ENCODE peak calls at places on chromosomes 6 and 20, in eight cellular contexts. X, C, B, T, S, U, D and I are unnamed samples.

GRCh38 chr20:46073443-46073842 is 16.3 kb downstream of the NCOA5 start:
- DNase-seq in X (no peak), C (no peak), B (no peak), T (no peak), S (no peak), U (no peak), D (no peak), I (no peak)

GRCh38 chr20:1810926-1811620 is 84.1 kb upstream of the SIRPA start:
- DNase-seq in X (no peak), C (no peak), B (peak), T (peak), S (peak), U (no peak), D (no peak), I (peak)

GRCh38 chr6:118932421-118932820 is 2.5 kb downstream of the MCM9 start:
- DNase-seq in X (no peak), C (no peak), B (no peak), T (no peak), S (no peak), U (no peak), D (no peak), I (no peak)

GRCh38 chr6:37173573-37174195 is 3.7 kb downstream of the PIM1 start:
- DNase-seq in X (no peak), C (no peak), B (no peak), T (no peak), S (no peak), U (no peak), D (no peak), I (peak)

GRCh38 chr6:106275692-106276091 is 49.9 kb downstream of the ATG5 start:
- DNase-seq in X (no peak), C (no peak), B (peak), T (no peak), S (peak), U (no peak), D (no peak), I (no peak)

GRCh38 chr20:38113401-38114325 is 51.4 kb downstream of the TGM2 start:
- DNase-seq in X (peak), C (no peak), B (no peak), T (peak), S (no peak), U (no peak), D (peak), I (no peak)

GRCh38 chr6:88984152-88984551 is 20.7 kb upstream of the RNGTT start:
- DNase-seq in X (no peak), C (no peak), B (no peak), T (no peak), S (no peak), U (no peak), D (no peak), I (no peak)

GRCh38 chr6:170231496-170232185 is 59.2 kb downstream of the DLL1 start:
- DNase-seq in X (no peak), C (no peak), B (no peak), T (no peak), S (no peak), U (no peak), D (peak), I (no peak)

GRCh38 chr6:41939848-41940758 is 1.5 kb downstream of the CCND3 start:
- DNase-seq in X (no peak), C (no peak), B (peak), T (no peak), S (peak), U (no peak), D (peak), I (peak)

GRCh38 chr20:37901280-37901666 is 1.7 kb upstream of the VSTM2L start:
- DNase-seq in X (peak), C (no peak), B (no peak), T (no peak), S (peak), U (no peak), D (peak), I (peak)

GRCh38 chr6:163457637-163458561 is 43.4 kb downstream of the QKI start:
- DNase-seq in X (peak), C (peak), B (peak), T (no peak), S (peak), U (no peak), D (no peak), I (peak)

GRCh38 chr20:57819981-57820380 is 110.2 kb upstream of the PMEPA1 start:
- DNase-seq in X (no peak), C (no peak), B (no peak), T (no peak), S (no peak), U (no peak), D (no peak), I (no peak)

GRCh38 chr20:10649817-10650200 is 24.0 kb downstream of the JAG1 start:
- DNase-seq in X (no peak), C (no peak), B (no peak), T (no peak), S (peak), U (no peak), D (no peak), I (no peak)

GRCh38 chr6:41728073-41728936 is 7.1 kb downstream of the TFEB start:
- DNase-seq in X (no peak), C (no peak), B (no peak), T (no peak), S (no peak), U (no peak), D (no peak), I (no peak)

GRCh38 chr20:33964431-33964830 is 29.3 kb upstream of the RALY start:
- DNase-seq in X (no peak), C (no peak), B (no peak), T (no peak), S (no peak), U (no peak), D (no peak), I (no peak)

GRCh38 chr6:3001773-3002293 is 2.1 kb downstream of the NQO2 start:
- DNase-seq in X (peak), C (no peak), B (peak), T (peak), S (peak), U (no peak), D (peak), I (peak)

GRCh38 chr20:25024171-25024570 is 31.6 kb upstream of the APMAP start:
- DNase-seq in X (no peak), C (no peak), B (no peak), T (no peak), S (no peak), U (peak), D (no peak), I (no peak)

GRCh38 chr20:3515379-3516175 is 44.8 kb downstream of the ATRN start:
- DNase-seq in X (no peak), C (no peak), B (no peak), T (no peak), S (no peak), U (no peak), D (no peak), I (peak)

GRCh38 chr6:105116150-105116549 is 63.7 kb downstream of the POPDC3 start:
- DNase-seq in X (no peak), C (no peak), B (no peak), T (no peak), S (no peak), U (no peak), D (no peak), I (no peak)

GRCh38 chr6:137676888-137677287 is 182.7 kb upstream of the OLIG3 start:
- DNase-seq in X (no peak), C (no peak), B (no peak), T (no peak), S (no peak), U (no peak), D (no peak), I (no peak)

GRCh38 chr6:13303668-13304017 is 24.7 kb downstream of the TBC1D7 start:
- DNase-seq in X (peak), C (peak), B (peak), T (peak), S (peak), U (peak), D (no peak), I (peak)

GRCh38 chr20:12827796-12828406 is 180.9 kb upstream of the SPTLC3 start:
- DNase-seq in X (peak), C (no peak), B (no peak), T (no peak), S (no peak), U (no peak), D (no peak), I (no peak)

GRCh38 chr6:14596410-14596809 is 478.8 kb downstream of the CD83 start:
- DNase-seq in X (no peak), C (no peak), B (peak), T (peak), S (peak), U (no peak), D (no peak), I (peak)

GRCh38 chr6:3929281-3929798 is 80.2 kb downstream of the FAM50B start:
- DNase-seq in X (no peak), C (no peak), B (peak), T (no peak), S (peak), U (no peak), D (no peak), I (peak)

GRCh38 chr6:100845676-100846075 is 35.5 kb downstream of the ASCC3 start:
- DNase-seq in X (no peak), C (no peak), B (no peak), T (no peak), S (no peak), U (no peak), D (no peak), I (no peak)

GRCh38 chr20:44054118-44054517 is 132.9 kb downstream of the JPH2 start:
- DNase-seq in X (no peak), C (no peak), B (no peak), T (no peak), S (no peak), U (no peak), D (no peak), I (no peak)

GRCh38 chr20:54624701-54625472 is 149.5 kb downstream of the DOK5 start:
- DNase-seq in X (no peak), C (no peak), B (peak), T (peak), S (no peak), U (peak), D (peak), I (peak)

GRCh38 chr6:134288538-134289203 is 29.2 kb downstream of the SGK1 start:
- DNase-seq in X (no peak), C (peak), B (peak), T (peak), S (peak), U (no peak), D (no peak), I (peak)

GRCh38 chr20:3229798-3230197 is 9.2 kb downstream of the SLC4A11 start:
- DNase-seq in X (no peak), C (no peak), B (no peak), T (no peak), S (no peak), U (no peak), D (no peak), I (no peak)

DNA sequence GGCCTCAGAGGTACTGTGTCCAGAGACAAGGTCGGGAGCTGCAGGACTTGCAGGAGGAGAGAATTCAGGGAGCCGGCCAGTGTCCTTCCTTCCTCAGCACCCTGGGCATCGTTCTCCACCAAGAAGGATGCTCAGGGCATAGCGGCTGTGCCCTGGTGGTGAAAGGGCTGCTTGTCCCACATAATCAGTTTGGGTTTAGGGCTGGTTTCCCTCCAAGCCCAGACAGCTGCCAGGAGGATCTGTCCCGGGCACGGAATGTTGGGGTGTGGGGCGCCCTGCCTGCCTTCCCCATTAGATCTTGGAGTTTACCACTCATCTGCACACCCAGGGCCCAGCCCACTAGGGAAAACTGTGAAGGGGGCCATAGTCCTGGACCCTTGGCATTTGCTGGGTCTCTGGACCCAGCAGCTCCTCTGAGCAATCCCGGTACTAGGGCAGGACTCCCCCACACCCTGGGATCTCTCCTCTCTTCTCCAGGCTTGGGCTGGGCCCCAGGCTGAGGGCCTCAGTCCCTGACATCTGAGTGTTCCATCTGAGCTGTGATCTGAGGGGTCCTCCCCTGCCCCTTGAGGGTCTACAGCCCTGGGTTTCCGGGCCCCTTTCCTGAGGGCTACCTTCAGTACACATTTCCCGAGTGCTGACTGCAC is 18.6 kb upstream of the SPDEF start:
- DNase-seq in X (no peak), C (no peak), B (no peak), T (no peak), S (no peak), U (no peak), D (no peak), I (no peak)
- TF ChIP-seq CTCF in X (no peak), C (no peak), B (no peak), T (no peak), S (no peak), U (no peak), D (no peak), I (no peak)

DNA sequence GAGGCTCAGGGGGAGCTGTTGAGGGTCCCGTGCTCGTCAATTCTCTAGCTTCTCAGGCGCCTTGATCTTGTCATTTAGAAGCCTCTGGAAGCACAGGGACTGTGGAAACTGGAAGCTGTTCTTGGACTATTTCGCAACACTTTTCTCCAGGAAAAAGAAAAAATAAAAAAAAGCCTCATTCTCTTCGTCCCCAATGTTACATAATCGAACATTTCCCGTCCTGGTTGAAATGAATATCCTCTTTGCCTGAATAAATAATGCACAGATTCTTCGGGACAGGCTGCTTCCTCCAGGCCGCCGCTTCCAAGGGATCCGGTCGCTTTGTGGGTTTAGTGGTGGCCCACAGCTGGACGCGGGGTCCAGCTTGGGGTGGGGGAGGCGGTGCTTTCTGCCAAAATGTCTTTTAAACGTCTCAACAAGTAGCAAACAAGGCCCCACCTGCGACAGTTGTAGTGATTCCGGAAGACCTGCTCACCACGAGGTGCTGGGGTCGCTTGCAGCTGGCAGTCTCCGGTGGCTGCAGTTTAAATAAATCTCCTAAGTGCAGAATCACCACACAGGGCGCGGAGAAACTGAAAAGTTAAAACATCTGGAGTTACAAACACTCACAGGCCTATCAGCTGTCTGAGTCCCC is 125.9 kb upstream of the ESR1 start:
- DNase-seq in X (no peak), C (no peak), B (peak), T (no peak), S (peak), U (peak), D (no peak), I (peak)
- H3K4me3 ChIP-seq in X (no peak), C (peak), B (peak), T (no peak), S (peak), U (peak), D (no peak), I (no peak)

GRCh38 chr6:78868124-78868523 is 773 bp downstream of the IRAK1BP1 start:
- DNase-seq in X (no peak), C (no peak), B (peak), T (no peak), S (peak), U (no peak), D (no peak), I (peak)

GRCh38 chr6:78864957-78865356 is 2.4 kb upstream of the IRAK1BP1 start:
- DNase-seq in X (no peak), C (no peak), B (no peak), T (no peak), S (no peak), U (no peak), D (no peak), I (no peak)

GRCh38 chr6:78863576-78863975 is 3.8 kb upstream of the IRAK1BP1 start:
- DNase-seq in X (no peak), C (no peak), B (no peak), T (no peak), S (no peak), U (no peak), D (no peak), I (no peak)

GRCh38 chr6:78867020-78867369 is 356 bp upstream of the IRAK1BP1 start:
- DNase-seq in X (no peak), C (no peak), B (no peak), T (no peak), S (no peak), U (no peak), D (no peak), I (no peak)

GRCh38 chr6:78867370-78868040 is at the start of gene IRAK1BP1:
- DNase-seq in X (peak), C (peak), B (peak), T (peak), S (peak), U (peak), D (peak), I (peak)
- TF ChIP-seq CTCF in X (peak), C (peak), B (no peak), T (peak), S (no peak), U (no peak), D (peak), I (no peak)

GRCh38 chr20:18678599-18678998 is 90.7 kb downstream of the DTD1 start:
- DNase-seq in X (no peak), C (no peak), B (no peak), T (no peak), S (no peak), U (no peak), D (no peak), I (no peak)
- H3K4me3 ChIP-seq in X (no peak), C (no peak), B (no peak), T (no peak), S (no peak), U (no peak), D (no peak), I (no peak)

GRCh38 chr6:126182650-126183311 is 157.1 kb upstream of the CENPW start:
- DNase-seq in X (no peak), C (no peak), B (peak), T (no peak), S (peak), U (no peak), D (no peak), I (peak)
- TF ChIP-seq CTCF in X (no peak), C (no peak), B (no peak), T (no peak), S (no peak), U (no peak), D (no peak), I (no peak)

GRCh38 chr20:52665441-52665840 is 306.7 kb upstream of the TSHZ2 start:
- DNase-seq in X (no peak), C (no peak), B (no peak), T (no peak), S (no peak), U (no peak), D (no peak), I (no peak)
- H3K4me3 ChIP-seq in X (no peak), C (no peak), B (no peak), T (no peak), S (no peak), U (no peak), D (no peak), I (no peak)

GRCh38 chr6:97068211-97068610 is 143.7 kb downstream of the KLHL32 start:
- DNase-seq in X (peak), C (peak), B (peak), T (peak), S (peak), U (no peak), D (peak), I (peak)
- TF ChIP-seq CTCF in X (peak), C (peak), B (peak), T (peak), S (peak), U (peak), D (peak), I (peak)

GRCh38 chr6:130393306-130393705 is 27.5 kb downstream of the TMEM200A start:
- DNase-seq in X (no peak), C (no peak), B (no peak), T (no peak), S (no peak), U (no peak), D (no peak), I (no peak)

GRCh38 chr6:130394238-130394637 is 28.4 kb downstream of the TMEM200A start:
- DNase-seq in X (no peak), C (no peak), B (no peak), T (no peak), S (no peak), U (no peak), D (no peak), I (no peak)

GRCh38 chr6:130390890-130391289 is 25.1 kb downstream of the TMEM200A start:
- DNase-seq in X (no peak), C (no peak), B (no peak), T (no peak), S (no peak), U (no peak), D (no peak), I (no peak)

GRCh38 chr6:130395164-130395563 is 29.3 kb downstream of the TMEM200A start:
- DNase-seq in X (no peak), C (no peak), B (no peak), T (no peak), S (no peak), U (no peak), D (no peak), I (no peak)

DNA sequence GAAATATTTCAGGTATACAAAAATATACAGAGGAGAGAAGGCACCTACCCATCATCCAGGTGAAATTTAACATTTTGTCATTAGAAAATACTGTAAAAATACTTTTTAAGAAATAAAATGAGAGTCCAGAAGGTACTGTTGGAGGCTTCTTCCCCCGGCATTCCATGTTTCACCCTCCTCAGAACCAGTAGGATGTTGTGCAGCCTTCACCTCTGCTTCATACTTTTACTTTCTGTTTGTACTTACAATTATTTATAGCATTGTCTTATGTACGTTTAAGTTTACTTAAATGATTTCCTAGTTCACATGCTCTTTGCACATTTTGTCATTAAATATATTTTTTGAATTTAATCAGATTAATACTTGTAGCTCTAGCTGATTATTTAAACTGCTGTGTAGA is 30.9 kb downstream of the TMEM200A start:
- DNase-seq in X (no peak), C (no peak), B (no peak), T (no peak), S (peak), U (no peak), D (no peak), I (no peak)
- H3K4me3 ChIP-seq in X (no peak), C (peak), B (peak), T (no peak), S (peak), U (no peak), D (no peak), I (no peak)